ENCODE peak calls at places on chromosomes 5 and 9, in five cellular contexts. Q, F, U, G and D are unnamed samples.

GRCh38 chr9:33677506-33677809 is 117.9 kb upstream of the PRSS3 start:
- DNase-seq in Q (no peak), G (no peak), F (no peak), U (no peak), D (no peak)

GRCh38 chr5:147483961-147484707 is 25.7 kb downstream of the DPYSL3 start:
- DNase-seq in F (peak), U (no peak), Q (peak), G (no peak), D (peak)

GRCh38 chr5:176151286-176151685 is 86.9 kb upstream of the SIMC1 start:
- DNase-seq in U (no peak), F (no peak), G (no peak), Q (peak), D (no peak)

GRCh38 chr5:81010636-81011035 is 50.5 kb downstream of the RASGRF2 start:
- DNase-seq in F (no peak), U (no peak), Q (peak), G (no peak), D (no peak)

GRCh38 chr5:180324633-180324955 is 28.5 kb downstream of the GFPT2 start:
- DNase-seq in F (no peak), Q (no peak), U (no peak), G (no peak), D (no peak)

GRCh38 chr5:180682560-180682959 is 33.2 kb upstream of the FLT4 start:
- DNase-seq in G (no peak), F (no peak), Q (no peak), U (no peak), D (no peak)

GRCh38 chr5:172113036-172113435 is 75.0 kb downstream of the STK10 start:
- DNase-seq in Q (no peak), F (no peak), G (no peak), U (no peak), D (no peak)

GRCh38 chr5:62283856-62284255 is 22.1 kb upstream of the KIF2A start:
- DNase-seq in U (no peak), F (no peak), Q (no peak), G (no peak), D (no peak)

GRCh38 chr9:130227833-130228232 is 37.7 kb upstream of the HMCN2 start:
- DNase-seq in Q (no peak), F (no peak), G (no peak), U (no peak), D (no peak)

GRCh38 chr9:75810063-75810462 is 80.4 kb upstream of the PCSK5 start:
- DNase-seq in Q (no peak), G (no peak), U (no peak), F (no peak), D (no peak)

GRCh38 chr5:94362857-94363256 is 255.5 kb downstream of the KIAA0825 start:
- DNase-seq in F (no peak), Q (no peak), U (no peak), G (no peak), D (no peak)

GRCh38 chr9:131824175-131824594 is 84.3 kb upstream of the RAPGEF1 start:
- DNase-seq in U (no peak), G (no peak), Q (no peak), F (no peak), D (no peak)

GRCh38 chr5:89012361-89012760 is 129.4 kb upstream of the MEF2C start:
- DNase-seq in G (no peak), F (no peak), Q (no peak), U (no peak), D (no peak)

GRCh38 chr9:96327694-96328352 is 25.8 kb upstream of the HSD17B3 start:
- DNase-seq in G (peak), U (no peak), F (peak), Q (peak), D (peak)

GRCh38 chr5:141560141-141560540 is 58.7 kb downstream of the DIAPH1 start:
- DNase-seq in U (no peak), F (no peak), G (no peak), Q (no peak), D (no peak)

GRCh38 chr5:98309785-98310566 is 463.5 kb upstream of the RGMB start:
- DNase-seq in G (no peak), U (no peak), Q (peak), F (no peak), D (no peak)

GRCh38 chr9:38347946-38348345 is 44.6 kb upstream of the ALDH1B1 start:
- DNase-seq in G (no peak), F (no peak), U (no peak), Q (no peak), D (no peak)

GRCh38 chr5:55668356-55668755 is 43.8 kb downstream of the SLC38A9 start:
- DNase-seq in G (no peak), Q (peak), U (no peak), F (no peak), D (no peak)

GRCh38 chr5:89156226-89156625 is 273.2 kb upstream of the MEF2C start:
- DNase-seq in G (no peak), U (no peak), F (no peak), Q (no peak), D (no peak)

GRCh38 chr9:129761901-129762359 is 9.1 kb upstream of the PTGES start:
- DNase-seq in F (no peak), G (no peak), Q (peak), U (no peak), D (peak)

GRCh38 chr9:27142299-27142930 is 33.4 kb downstream of the TEK start:
- DNase-seq in U (no peak), Q (no peak), G (no peak), F (no peak), D (no peak)

GRCh38 chr5:142425286-142426065 is 100.7 kb upstream of the SPRY4 start:
- DNase-seq in G (no peak), F (no peak), Q (peak), U (no peak), D (no peak)

GRCh38 chr9:34218452-34218851 is 39.6 kb downstream of the UBAP1 start:
- DNase-seq in F (no peak), U (no peak), Q (no peak), G (no peak), D (no peak)

DNA sequence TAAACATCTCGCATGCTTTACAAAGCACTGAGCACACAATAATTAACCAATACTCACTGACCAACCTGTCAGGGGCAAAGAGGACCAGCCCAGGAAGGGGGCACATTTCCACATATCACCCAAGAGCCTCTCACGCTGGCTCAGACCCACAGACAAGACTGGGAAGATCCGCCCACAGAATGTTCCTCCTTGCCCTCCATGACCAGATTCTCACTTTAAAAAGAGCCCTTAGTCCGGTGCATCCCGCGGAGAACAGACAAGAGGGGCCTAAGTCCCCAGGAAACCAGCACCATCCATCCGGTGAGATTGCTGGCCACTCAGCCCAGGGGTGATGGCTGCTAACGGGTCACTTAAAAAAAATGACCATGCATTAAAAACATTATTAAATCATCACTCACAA is 32.9 kb downstream of the SEMA4D start:
- DNase-seq in G (no peak), F (no peak), Q (no peak), U (no peak), D (no peak)
- TF ChIP-seq CTCF in G (no peak), F (no peak), Q (no peak), U (no peak), D (no peak)

GRCh38 chr5:58459860-58460726 is at the start of gene PLK2:
- DNase-seq in U (peak), G (peak), F (peak), Q (peak), D (peak)
- TF ChIP-seq CTCF in U (no peak), G (peak), F (peak), Q (peak), D (peak)

GRCh38 chr5:138352071-138352721 is at the start of gene KDM3B:
- DNase-seq in U (no peak), Q (peak), F (peak), G (peak), D (peak)

GRCh38 chr5:138354387-138354786 is 1.9 kb downstream of the KDM3B start:
- DNase-seq in F (no peak), U (no peak), Q (no peak), G (no peak), D (peak)

GRCh38 chr5:138353550-138353893 is 1.0 kb downstream of the KDM3B start:
- DNase-seq in F (no peak), G (no peak), U (no peak), Q (no peak), D (no peak)

GRCh38 chr5:138351517-138351916 is 968 bp upstream of the KDM3B start:
- DNase-seq in Q (no peak), G (no peak), F (no peak), U (no peak), D (no peak)

GRCh38 chr5:138352722-138353549 is 451 bp downstream of the KDM3B start:
- DNase-seq in F (peak), Q (peak), U (no peak), G (peak), D (peak)
- TF ChIP-seq CTCF in F (peak), Q (peak), U (peak), G (no peak), D (peak)

GRCh38 chr5:124888050-124888506 is 141.6 kb upstream of the ZNF608 start:
- DNase-seq in F (peak), U (no peak), G (no peak), Q (no peak), D (no peak)
- TF ChIP-seq CTCF in F (peak), U (no peak), G (no peak), Q (no peak), D (no peak)

DNA sequence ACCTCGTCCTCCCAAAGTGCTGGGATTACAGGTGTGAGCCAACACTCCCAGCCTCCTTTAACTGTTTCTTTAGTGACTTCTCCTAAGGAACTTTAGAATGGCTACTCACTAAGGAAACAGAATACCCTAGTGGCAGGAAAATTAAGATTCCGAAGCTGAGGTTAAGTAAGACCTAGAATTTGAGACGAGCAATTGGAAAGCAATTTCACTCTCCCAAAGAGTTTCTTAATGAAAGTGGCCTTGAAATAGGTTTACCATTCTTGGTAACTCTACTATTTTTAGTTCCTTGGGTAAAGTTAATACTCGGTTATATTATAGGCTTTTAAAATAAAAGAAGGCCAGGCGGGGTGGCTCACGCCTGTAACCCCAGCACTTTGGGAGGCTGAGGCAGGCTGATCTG is 22.9 kb upstream of the GOLPH3 start:
- DNase-seq in G (no peak), F (no peak), Q (no peak), U (no peak), D (no peak)
- TF ChIP-seq CTCF in G (no peak), F (no peak), Q (no peak), U (no peak), D (no peak)